ENCODE peak calls at places on chromosomes 12 and 14, in seven cellular contexts. P is CD8-positive, alpha-beta T cell; B is upper lobe of right lung; W is ovary; Z is RWPE1; S is neural crest cell; G is GM10248. L is an unnamed sample.

GRCh38 chr12:72272731-72273498 is 745 bp downstream of the TRHDE start:
- DNase-seq in S (peak; percentile 20), P (no peak), W (peak; percentile 44), Z (no peak), G (peak; percentile 22), B (peak; percentile 71), L (peak; percentile 85)

GRCh38 chr12:50764861-50765324 is 992 bp downstream of the ATF1 start:
- DNase-seq in P (peak; percentile 34), W (no peak), S (no peak), G (peak; percentile 29), B (no peak), Z (peak; percentile 26), L (no peak)

GRCh38 chr14:49945448-49946319 is 52.8 kb downstream of the ARF6 start:
- DNase-seq in P (no peak), Z (no peak), S (no peak), W (no peak), G (no peak), B (no peak), L (peak; percentile 62)

GRCh38 chr14:90381999-90382451 is 14.8 kb upstream of the CALM1 start:
- DNase-seq in G (no peak), W (peak; percentile 49), S (no peak), P (no peak), Z (no peak), B (peak; percentile 77), L (no peak)

GRCh38 chr14:36524874-36525745 is 5.1 kb upstream of the NKX2-1 start:
- DNase-seq in G (peak; percentile 12), W (no peak), P (no peak), Z (no peak), B (peak; percentile 90), S (peak; percentile 72), L (peak; percentile 80)

GRCh38 chr12:4609071-4609470 is 39.8 kb downstream of the AKAP3 start:
- DNase-seq in Z (no peak), S (no peak), W (no peak), B (no peak), P (no peak), G (no peak), L (no peak)

GRCh38 chr12:124664395-124665111 is 97.1 kb upstream of the NCOR2 start:
- DNase-seq in W (no peak), P (no peak), S (no peak), Z (no peak), G (no peak), B (no peak), L (no peak)

GRCh38 chr12:15575797-15576560 is 213.2 kb downstream of the EPS8 start:
- DNase-seq in W (no peak), S (no peak), Z (no peak), B (no peak), G (no peak), P (no peak), L (no peak)

GRCh38 chr12:39606712-39607423 is 12.7 kb downstream of the ABCD2 start:
- DNase-seq in G (no peak), P (no peak), Z (no peak), B (no peak), S (no peak), W (no peak), L (no peak)

GRCh38 chr12:15886372-15887042 is 4.3 kb downstream of the STRAP start:
- DNase-seq in P (no peak), G (no peak), W (no peak), S (no peak), Z (no peak), B (no peak), L (no peak)

GRCh38 chr12:6229224-6229748 is 29.1 kb downstream of the CD9 start:
- DNase-seq in P (no peak), G (no peak), Z (no peak), B (no peak), S (no peak), W (no peak), L (no peak)

GRCh38 chr12:27595231-27595642 is 71.2 kb downstream of the PPFIBP1 start:
- DNase-seq in Z (no peak), B (no peak), P (no peak), W (peak; percentile 56), S (no peak), G (no peak), L (peak; percentile 86)

GRCh38 chr12:69880566-69880965 is 55.5 kb downstream of the MYRFL start:
- DNase-seq in P (no peak), W (no peak), S (no peak), B (no peak), Z (no peak), G (no peak), L (no peak)

GRCh38 chr14:54686871-54687749 is 120.2 kb downstream of the SAMD4A start:
- DNase-seq in S (no peak), Z (no peak), B (no peak), G (no peak), P (no peak), W (no peak), L (no peak)

GRCh38 chr12:71426030-71426570 is 13.5 kb upstream of the LGR5 start:
- DNase-seq in G (no peak), P (no peak), S (no peak), W (no peak), B (no peak), Z (no peak), L (no peak)

GRCh38 chr12:75631809-75632208 is 120.4 kb upstream of the KRR1 start:
- DNase-seq in W (no peak), Z (no peak), G (no peak), B (no peak), S (no peak), P (no peak), L (no peak)

GRCh38 chr14:93939304-93940229 is 12.4 kb downstream of the FAM181A start:
- DNase-seq in B (peak; percentile 91), P (peak; percentile 87), S (peak; percentile 96), W (peak; percentile 64), Z (peak; percentile 71), G (peak; percentile 91), L (peak; percentile 91)

GRCh38 chr12:59149995-59150642 is 229.8 kb upstream of the LRIG3 start:
- DNase-seq in S (peak; percentile 9), Z (peak; percentile 67), G (peak; percentile 31), W (no peak), P (no peak), B (no peak), L (no peak)

GRCh38 chr14:50225974-50226297 is 5.4 kb downstream of the SOS2 start:
- DNase-seq in P (no peak), S (no peak), Z (no peak), B (no peak), W (no peak), G (no peak), L (no peak)

GRCh38 chr14:95953111-95953724 is 76.6 kb downstream of the TUNAR start:
- DNase-seq in B (no peak), W (no peak), Z (peak; percentile 13), G (no peak), P (no peak), S (peak; percentile 23), L (no peak)

GRCh38 chr14:73209943-73210342 is 27.4 kb upstream of the PAPLN start:
- DNase-seq in P (no peak), B (no peak), G (no peak), S (no peak), W (no peak), Z (peak; percentile 26), L (no peak)

GRCh38 chr12:77999074-77999715 is 168.5 kb downstream of the NAV3 start:
- DNase-seq in S (no peak), Z (no peak), B (no peak), G (peak; percentile 37), W (no peak), P (no peak), L (no peak)

GRCh38 chr12:78002878-78003277 is 172.2 kb downstream of the NAV3 start:
- DNase-seq in W (no peak), S (no peak), P (no peak), G (no peak), B (no peak), Z (no peak), L (no peak)

GRCh38 chr12:77995436-77996167 is 164.9 kb downstream of the NAV3 start:
- DNase-seq in G (peak; percentile 28), S (no peak), P (no peak), B (no peak), W (no peak), Z (peak; percentile 42), L (no peak)

GRCh38 chr12:77996670-77997069 is 166.0 kb downstream of the NAV3 start:
- DNase-seq in S (no peak), P (no peak), B (no peak), W (no peak), G (no peak), Z (no peak), L (no peak)

GRCh38 chr12:77998236-77998786 is 167.6 kb downstream of the NAV3 start:
- DNase-seq in S (no peak), B (no peak), W (no peak), P (no peak), Z (no peak), G (no peak), L (no peak)
- TF ChIP-seq CTCF in S (no peak), B (no peak), W (no peak), P (no peak), Z (no peak), G (no peak), L (no peak)

DNA sequence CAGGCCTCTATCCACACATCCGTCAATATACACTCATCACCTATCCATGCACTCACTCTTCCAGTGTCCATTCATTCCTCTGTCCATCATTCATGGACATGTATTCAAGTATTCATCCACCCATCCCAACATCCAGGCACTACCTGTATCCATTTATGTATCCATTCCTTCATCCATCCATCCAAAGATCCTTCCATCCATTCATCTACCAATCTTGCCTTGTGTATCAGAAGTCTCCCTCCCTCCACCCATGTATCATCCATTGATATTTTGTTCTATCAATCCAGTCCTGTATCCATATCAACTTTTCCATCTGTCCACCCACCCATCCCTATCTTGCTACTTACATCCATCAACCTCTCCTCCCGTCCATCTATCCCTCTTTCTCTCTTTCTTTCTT is 4.0 kb downstream of the BEGAIN start:
- DNase-seq in S (no peak), Z (no peak), P (no peak), W (no peak), G (no peak), B (no peak), L (no peak)
- TF ChIP-seq CTCF in S (no peak), Z (no peak), P (no peak), W (no peak), G (no peak), B (no peak), L (no peak)

GRCh38 chr14:21940887-21941855 is 267.6 kb upstream of the OR4E1 start:
- DNase-seq in P (no peak), S (peak; percentile 13), Z (peak; percentile 49), W (no peak), B (no peak), G (no peak), L (no peak)
- TF ChIP-seq CTCF in P (peak; percentile 45), S (peak; percentile 64), Z (peak; percentile 22), W (no peak), B (peak; percentile 44), G (peak; percentile 28), L (peak; percentile 31)

DNA sequence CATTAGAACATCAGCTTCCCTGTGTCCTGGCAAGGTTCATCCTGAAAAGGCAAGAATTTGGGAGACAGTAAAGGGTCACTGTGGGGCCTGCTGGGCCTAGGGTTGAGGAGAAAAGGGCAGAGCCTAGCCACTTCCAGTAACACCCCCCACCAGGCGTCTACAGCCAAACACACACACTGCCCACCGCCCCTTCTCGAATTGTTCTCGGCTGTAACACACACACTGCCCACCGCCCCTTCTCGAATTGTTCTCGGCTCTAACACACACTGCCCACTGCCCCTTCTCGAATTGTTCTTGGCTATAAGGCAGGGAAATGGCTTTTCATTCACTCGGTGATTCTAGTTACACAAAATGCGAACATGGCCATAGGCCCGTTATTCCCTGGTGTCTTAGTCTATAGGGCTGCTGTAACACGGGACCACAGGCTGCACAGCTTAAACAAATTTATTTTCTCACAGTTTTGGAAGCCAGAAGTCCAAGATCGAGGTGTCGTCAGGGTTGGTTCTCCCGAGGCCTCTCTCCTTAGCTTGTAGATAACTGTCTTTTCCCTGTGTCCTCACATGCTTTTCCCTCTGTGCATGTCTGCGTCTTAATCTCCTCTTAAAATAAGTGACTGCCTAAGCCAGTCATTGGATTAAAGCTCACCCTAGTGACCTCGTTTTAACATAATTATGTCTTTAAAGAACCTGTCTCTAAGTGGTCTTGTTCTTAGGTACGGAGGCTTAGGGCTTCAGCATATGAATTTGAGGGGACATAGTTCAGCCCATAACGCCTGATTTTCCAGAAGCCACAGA is 171.0 kb downstream of the ADGRD1 start:
- DNase-seq in P (no peak), Z (no peak), B (no peak), G (no peak), S (no peak), W (peak; percentile 1), L (peak; percentile 34)
- TF ChIP-seq CTCF in P (no peak), Z (no peak), B (no peak), G (no peak), S (no peak), W (no peak), L (no peak)

L was measured in osteocyte.